ENCODE peak calls at places on chromosomes 16 and 17, in four cellular contexts. One of them, this sample, is unnamed.

GRCh38 chr16:68488559-68488958 is 40.3 kb upstream of the SMPD3 start:
- DNase-seq in SK-N-SH: no peak
- DNase-seq in K562: no peak
- DNase-seq in GM12878: no peak
- DNase-seq in this sample: no peak

GRCh38 chr17:47821424-47822379 is at the start of gene OSBPL7:
- DNase-seq in SK-N-SH: peak; percentile 99
- DNase-seq in K562: peak; percentile 90
- DNase-seq in GM12878: peak; percentile 38
- DNase-seq in this sample: peak; percentile 76

GRCh38 chr16:81711609-81712329 is 67.3 kb upstream of the PLCG2 start:
- DNase-seq in SK-N-SH: peak; percentile 41
- DNase-seq in K562: peak; percentile 45
- DNase-seq in GM12878: no peak
- DNase-seq in this sample: no peak

GRCh38 chr17:29069526-29070041 is 26.6 kb downstream of the PIPOX start:
- DNase-seq in SK-N-SH: no peak
- DNase-seq in K562: peak; percentile 86
- DNase-seq in GM12878: no peak
- DNase-seq in this sample: no peak

GRCh38 chr17:3888343-3889171 is 4.3 kb downstream of the CAMKK1 start:
- DNase-seq in SK-N-SH: no peak
- DNase-seq in K562: peak; percentile 92
- DNase-seq in GM12878: no peak
- DNase-seq in this sample: no peak

GRCh38 chr16:86373502-86373901 is 136.8 kb upstream of the FOXF1 start:
- DNase-seq in SK-N-SH: no peak
- DNase-seq in K562: no peak
- DNase-seq in GM12878: no peak
- DNase-seq in this sample: no peak

GRCh38 chr17:76493505-76494167 is 7.6 kb downstream of the RHBDF2 start:
- DNase-seq in SK-N-SH: no peak
- DNase-seq in K562: no peak
- DNase-seq in GM12878: no peak
- DNase-seq in this sample: no peak

GRCh38 chr16:11402745-11403533 is 57.7 kb downstream of the RMI2 start:
- DNase-seq in SK-N-SH: no peak
- DNase-seq in K562: no peak
- DNase-seq in GM12878: no peak
- DNase-seq in this sample: no peak

GRCh38 chr16:12419151-12419550 is 384.5 kb downstream of the CPPED1 start:
- DNase-seq in SK-N-SH: no peak
- DNase-seq in K562: no peak
- DNase-seq in GM12878: no peak
- DNase-seq in this sample: no peak

GRCh38 chr16:16154292-16154951 is 68.9 kb downstream of the ABCC6 start:
- DNase-seq in SK-N-SH: no peak
- DNase-seq in K562: peak; percentile 25
- DNase-seq in GM12878: no peak
- DNase-seq in this sample: no peak

GRCh38 chr16:67389911-67390815 is 3.1 kb downstream of the TPPP3 start:
- DNase-seq in SK-N-SH: no peak
- DNase-seq in K562: no peak
- DNase-seq in GM12878: no peak
- DNase-seq in this sample: no peak

GRCh38 chr16:67392301-67393059 is 818 bp downstream of the TPPP3 start:
- DNase-seq in SK-N-SH: no peak
- DNase-seq in K562: no peak
- DNase-seq in GM12878: no peak
- DNase-seq in this sample: no peak

GRCh38 chr16:67393111-67393789 is at the start of gene TPPP3:
- DNase-seq in SK-N-SH: peak; percentile 98
- DNase-seq in K562: peak; percentile 94
- DNase-seq in GM12878: no peak
- DNase-seq in this sample: peak; percentile 77

GRCh38 chr16:67390816-67391423 is 2.4 kb downstream of the TPPP3 start:
- DNase-seq in SK-N-SH: no peak
- DNase-seq in K562: no peak
- DNase-seq in GM12878: no peak
- DNase-seq in this sample: no peak

DNA sequence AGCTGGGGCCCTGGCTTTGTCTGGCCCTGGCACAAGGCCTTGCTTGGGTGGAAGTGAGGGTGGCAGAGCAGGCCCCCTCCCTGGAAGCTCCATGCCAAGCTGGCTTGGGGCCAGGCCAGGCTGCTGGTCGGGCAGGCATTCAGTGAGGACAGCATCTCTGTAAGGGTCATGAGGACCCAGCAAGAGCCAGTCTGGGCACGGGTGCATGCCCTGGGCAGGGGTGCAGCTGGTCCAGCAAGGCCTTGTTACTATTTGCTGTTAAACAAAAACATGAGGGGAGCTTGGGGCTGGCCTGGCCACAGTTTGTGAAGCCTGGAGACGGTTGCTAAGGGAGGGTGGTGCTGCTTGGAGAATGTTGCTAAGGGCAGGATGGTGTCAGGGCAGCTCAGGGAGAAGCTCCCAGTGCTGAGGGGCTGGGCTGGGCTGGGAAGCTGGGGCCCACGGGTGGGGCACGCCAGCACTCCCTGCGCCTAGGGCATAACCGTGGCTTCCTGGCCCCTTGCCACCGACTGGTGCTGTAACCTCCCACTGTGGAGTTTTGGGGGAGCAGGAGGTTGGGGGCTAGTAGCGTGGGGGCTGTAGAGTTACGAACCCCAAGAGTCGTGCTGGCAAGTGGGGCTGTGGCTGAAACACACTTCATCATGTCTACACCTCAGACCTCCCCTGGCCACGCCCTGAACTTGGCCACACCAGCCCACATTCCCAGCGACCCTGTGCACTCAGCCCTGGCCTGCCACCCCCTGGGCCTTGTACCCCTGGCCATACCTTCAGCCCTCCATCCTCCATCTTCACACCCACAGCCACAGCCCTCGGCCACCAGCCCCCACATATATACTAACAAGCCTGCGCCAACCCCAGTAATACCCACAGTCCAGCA is 1.6 kb downstream of the TPPP3 start:
- DNase-seq in SK-N-SH: peak; percentile 50
- DNase-seq in K562: no peak
- DNase-seq in GM12878: no peak
- DNase-seq in this sample: no peak
- TF ChIP-seq ZBTB33 in SK-N-SH: no peak
- TF ChIP-seq ZBTB33 in K562: no peak
- TF ChIP-seq ZBTB33 in GM12878: no peak
- TF ChIP-seq ZBTB33 in this sample: no peak

DNA sequence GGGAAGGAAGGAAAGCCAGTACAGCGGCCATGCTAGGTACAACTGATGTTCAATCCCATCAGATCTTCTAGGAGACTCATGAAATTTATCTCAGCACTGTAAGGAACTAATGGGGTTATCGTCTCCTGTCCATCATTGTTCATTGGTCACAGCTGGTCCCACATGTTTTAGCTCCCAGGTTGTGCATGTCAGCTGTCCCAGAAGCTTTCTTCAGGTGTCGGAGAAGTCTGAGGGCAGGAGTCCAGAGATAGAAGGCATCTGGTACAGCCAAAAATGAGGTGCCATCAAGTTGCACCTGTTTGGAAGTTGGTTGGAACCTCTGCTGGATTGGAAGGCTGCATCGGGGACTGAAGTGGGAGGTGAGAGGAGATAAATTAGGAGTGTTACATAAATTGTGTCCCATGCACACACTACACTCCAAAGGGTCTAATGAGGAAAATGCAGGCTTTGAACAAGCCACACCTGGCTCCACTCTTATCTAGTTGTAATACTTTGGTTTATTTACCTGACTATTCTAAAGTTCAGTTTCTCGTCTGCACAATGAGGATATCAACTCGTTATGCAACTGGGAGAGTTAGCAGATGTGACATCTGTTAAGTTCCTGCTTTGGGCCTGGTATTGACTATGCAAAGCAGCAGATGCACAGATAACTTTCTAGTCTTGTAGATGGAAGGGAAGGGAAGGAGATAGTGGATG is 62.9 kb downstream of the MAP2K6 start:
- DNase-seq in SK-N-SH: no peak
- DNase-seq in K562: no peak
- DNase-seq in GM12878: no peak
- DNase-seq in this sample: peak; percentile 67
- TF ChIP-seq FOXM1 in SK-N-SH: no peak
- TF ChIP-seq FOXM1 in K562: no peak
- TF ChIP-seq FOXM1 in GM12878: no peak
- TF ChIP-seq FOXM1 in this sample: no peak

DNA sequence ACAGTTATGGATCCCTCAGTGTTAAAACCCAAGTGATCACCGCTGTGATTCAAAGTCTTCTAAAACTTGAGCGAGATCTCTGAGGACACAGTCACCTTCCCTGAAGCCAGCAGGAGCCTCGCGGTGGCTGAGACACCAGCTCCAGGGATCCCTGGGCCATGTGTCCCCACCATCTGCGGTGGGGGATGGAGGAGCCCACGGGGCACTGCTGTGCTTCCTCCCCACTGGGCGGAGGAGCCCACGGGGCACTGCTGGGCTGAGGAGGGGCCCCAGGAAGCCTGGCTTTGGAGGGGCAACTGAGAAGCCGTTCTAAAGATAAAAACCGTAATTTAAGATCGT is 65.7 kb upstream of the METRNL start:
- DNase-seq in SK-N-SH: peak; percentile 55
- DNase-seq in K562: no peak
- DNase-seq in GM12878: no peak
- DNase-seq in this sample: no peak
- TF ChIP-seq ZBTB33 in SK-N-SH: no peak
- TF ChIP-seq ZBTB33 in K562: no peak
- TF ChIP-seq ZBTB33 in GM12878: no peak
- TF ChIP-seq ZBTB33 in this sample: no peak

DNA sequence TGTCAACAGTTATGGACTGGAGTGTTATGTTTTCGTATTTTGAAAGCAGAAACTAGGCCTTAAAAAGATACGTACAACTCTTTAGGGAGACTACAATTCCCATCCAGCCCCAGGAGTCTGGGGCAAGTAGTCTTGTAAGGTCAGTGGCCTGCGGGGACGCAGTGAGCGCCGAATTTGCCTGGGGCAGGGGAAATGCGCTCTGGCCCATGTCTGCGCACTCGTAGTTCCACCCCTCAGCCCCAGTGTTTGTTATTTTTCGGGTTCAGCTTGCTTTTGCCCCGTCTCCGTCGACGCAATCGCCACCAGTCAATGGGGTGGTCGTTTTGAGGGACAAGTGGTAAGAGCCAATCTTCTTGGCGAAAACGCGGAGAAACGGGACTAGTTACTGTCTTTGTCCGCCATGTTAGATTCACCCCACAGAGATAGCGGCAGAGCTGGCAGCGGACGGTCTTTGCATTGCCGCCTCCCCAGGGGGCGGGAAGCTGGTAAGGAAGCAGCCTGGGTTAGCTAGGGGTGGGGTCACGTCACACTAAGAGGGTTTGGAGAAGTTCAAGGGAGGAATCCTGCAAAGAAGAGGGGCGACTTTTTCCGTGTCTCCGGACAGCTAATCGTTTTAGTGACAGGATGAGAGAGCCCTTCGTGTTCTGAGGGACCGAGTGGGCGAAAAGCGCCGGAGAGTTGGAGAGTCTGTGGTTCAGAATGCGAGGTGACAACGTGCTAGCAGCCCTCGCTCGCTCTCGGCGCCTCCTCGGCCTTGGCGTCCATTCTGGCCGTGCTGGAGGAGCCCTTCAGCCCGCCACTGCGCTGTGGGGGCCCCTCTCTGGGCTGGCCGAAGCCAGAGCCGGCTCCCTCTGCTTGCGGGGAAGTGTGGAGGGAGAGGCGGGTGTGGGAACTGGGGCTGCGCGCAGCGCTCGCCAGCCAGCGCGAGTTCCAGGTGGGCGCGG is 1.1 kb upstream of the BRCA1 start:
- DNase-seq in SK-N-SH: peak; percentile 63
- DNase-seq in K562: peak; percentile 38
- DNase-seq in GM12878: no peak
- DNase-seq in this sample: peak; percentile 61
- TF ChIP-seq FOXM1 in SK-N-SH: no peak
- TF ChIP-seq FOXM1 in K562: no peak
- TF ChIP-seq FOXM1 in GM12878: no peak
- TF ChIP-seq FOXM1 in this sample: no peak

GRCh38 chr17:50264263-50265113 is 9.8 kb upstream of the TMEM92 start:
- DNase-seq in SK-N-SH: peak; percentile 67
- DNase-seq in K562: no peak
- DNase-seq in GM12878: no peak
- DNase-seq in this sample: no peak
- TF ChIP-seq ZBTB33 in SK-N-SH: no peak
- TF ChIP-seq ZBTB33 in K562: no peak
- TF ChIP-seq ZBTB33 in GM12878: no peak
- TF ChIP-seq ZBTB33 in this sample: no peak

DNA sequence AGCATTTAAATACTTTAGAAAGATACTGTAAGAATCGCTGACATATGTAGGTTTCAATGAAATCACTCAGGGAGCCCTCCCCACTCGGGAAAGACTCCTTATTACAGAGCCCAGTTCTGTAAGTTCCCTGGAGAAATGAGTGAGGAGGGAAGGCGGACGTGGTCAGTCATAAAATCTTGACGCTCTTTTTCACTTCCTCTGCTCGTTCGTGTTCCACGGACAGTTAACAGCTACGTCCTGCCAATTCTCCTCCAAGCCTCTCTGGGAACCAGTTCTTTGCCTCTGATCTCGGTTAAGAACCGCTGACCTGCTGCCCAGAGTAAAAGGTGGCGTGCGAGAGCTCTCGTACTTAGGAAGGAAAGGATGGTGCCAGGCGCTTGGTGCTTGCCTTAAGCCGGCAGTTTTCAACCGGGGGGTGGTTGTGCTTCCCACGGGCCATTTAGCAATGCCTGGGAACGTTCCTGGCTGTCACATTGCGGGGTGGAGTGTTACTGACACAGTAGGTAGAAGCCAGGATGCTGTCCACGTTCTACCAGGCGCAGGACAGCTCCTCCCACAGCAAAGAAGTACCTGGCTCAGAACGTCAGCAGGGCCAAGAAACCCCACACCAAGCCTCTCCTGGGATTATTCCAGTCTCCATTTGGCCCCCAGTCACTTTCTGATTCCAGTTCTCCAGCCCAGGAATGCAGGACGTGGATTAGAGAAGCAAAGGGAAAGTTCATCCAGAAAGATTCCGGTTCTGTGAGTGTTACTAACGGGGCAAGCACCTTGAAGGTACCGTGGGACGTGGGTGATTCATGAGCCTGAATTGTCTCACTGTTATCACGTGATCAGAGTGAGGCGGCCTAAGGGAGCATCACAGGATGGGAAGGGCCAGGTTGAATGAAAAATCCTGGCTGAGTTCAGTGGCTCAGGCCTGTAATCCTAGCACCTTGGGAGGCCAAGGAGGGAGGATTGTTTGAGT is 87.7 kb downstream of the MRM3 start:
- DNase-seq in SK-N-SH: no peak
- DNase-seq in K562: no peak
- DNase-seq in GM12878: no peak
- DNase-seq in this sample: no peak
- TF ChIP-seq FOXM1 in SK-N-SH: no peak
- TF ChIP-seq FOXM1 in K562: no peak
- TF ChIP-seq FOXM1 in GM12878: no peak
- TF ChIP-seq FOXM1 in this sample: no peak

DNA sequence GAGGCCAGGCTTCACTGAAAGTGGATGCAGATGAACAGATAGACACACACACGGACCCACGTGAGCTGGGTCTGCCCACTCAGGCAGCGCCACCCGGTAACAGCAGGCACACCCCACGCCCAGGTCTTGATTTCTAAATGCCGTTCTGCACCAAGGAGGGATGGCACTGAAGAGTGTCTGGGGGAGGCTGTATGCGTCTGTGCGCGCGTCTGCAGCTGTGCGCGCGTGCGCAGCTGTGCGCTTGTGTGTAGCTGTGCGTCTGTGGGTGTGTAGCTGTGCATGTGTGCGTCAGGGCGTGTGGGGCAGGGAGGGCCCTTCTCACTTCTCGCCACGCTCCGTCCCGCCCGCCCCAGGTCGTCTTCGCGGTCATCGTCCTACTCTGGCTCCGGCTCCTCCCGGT is 15.5 kb upstream of the IL17C start:
- DNase-seq in SK-N-SH: no peak
- DNase-seq in K562: no peak
- DNase-seq in GM12878: no peak
- DNase-seq in this sample: no peak
- TF ChIP-seq ZBTB33 in SK-N-SH: no peak
- TF ChIP-seq ZBTB33 in K562: no peak
- TF ChIP-seq ZBTB33 in GM12878: no peak
- TF ChIP-seq ZBTB33 in this sample: no peak

This sample was measured in HepG2.